ENCODE peak calls at places on chromosomes 11 and 22, in nine cellular contexts. K is brain microvascular endothelial cell, P is GM23338, D is GM23248, M is fibroblast of pulmonary artery, W is mesenchymal stem cell, V is GM12865, Y is fibroblast of the aortic adventitia, I is A549. E is an unnamed sample.

GRCh38 chr22:43823353-43823908 is 11.3 kb upstream of the EFCAB6 start:
- DNase-seq in K (no peak), P (peak; percentile 50), D (no peak), M (no peak), W (no peak), V (no peak), Y (no peak), I (peak; percentile 68), E (no peak)

GRCh38 chr11:27705873-27706820 is 5.9 kb upstream of the BDNF start:
- DNase-seq in K (no peak), P (peak; percentile 79), D (peak; percentile 56), M (peak; percentile 52), W (peak; percentile 52), V (peak; percentile 34), Y (peak; percentile 45), I (peak; percentile 64), E (peak; percentile 49)

GRCh38 chr11:76769071-76769560 is 14.0 kb upstream of the TSKU start:
- DNase-seq in K (peak; percentile 42), P (no peak), D (peak; percentile 50), M (peak; percentile 43), W (peak; percentile 81), V (no peak), Y (no peak), I (no peak), E (peak; percentile 56)

GRCh38 chr11:57527056-57527631 is 3.4 kb downstream of the TIMM10 start:
- DNase-seq in K (peak; percentile 63), P (peak; percentile 87), D (peak; percentile 66), M (peak; percentile 75), W (peak; percentile 59), V (peak; percentile 75), Y (peak; percentile 75), I (peak; percentile 46), E (peak; percentile 81)

GRCh38 chr22:19519041-19519926 is 4.9 kb downstream of the CLDN5 start:
- DNase-seq in K (no peak), P (no peak), D (no peak), M (no peak), W (no peak), V (no peak), Y (no peak), I (no peak), E (no peak)

GRCh38 chr11:23954730-23955129 is 542.1 kb upstream of the LUZP2 start:
- DNase-seq in K (no peak), P (no peak), D (no peak), M (no peak), W (no peak), V (no peak), Y (no peak), I (no peak), E (no peak)

GRCh38 chr11:117983163-117983475 is 3.1 kb upstream of the IL10RA start:
- DNase-seq in K (no peak), P (no peak), D (no peak), M (no peak), W (no peak), V (no peak), Y (no peak), I (no peak), E (no peak)

GRCh38 chr11:119942583-119943338 is 195.2 kb downstream of the TRIM29 start:
- DNase-seq in K (no peak), P (no peak), D (peak; percentile 53), M (peak; percentile 1), W (peak; percentile 19), V (no peak), Y (peak; percentile 4), I (no peak), E (no peak)

GRCh38 chr22:20435436-20436308 is 2.0 kb downstream of the SCARF2 start:
- DNase-seq in K (no peak), P (no peak), D (no peak), M (no peak), W (no peak), V (no peak), Y (no peak), I (no peak), E (peak; percentile 32)

GRCh38 chr22:40348025-40348658 is 1.8 kb downstream of the ADSL start:
- DNase-seq in K (peak; percentile 44), P (peak; percentile 65), D (peak; percentile 83), M (peak; percentile 75), W (peak; percentile 68), V (peak; percentile 78), Y (peak; percentile 73), I (peak; percentile 46), E (peak; percentile 80)
- H3K4me3 ChIP-seq in K (peak overlapping the region; percentile 7), P (peak overlapping the region; percentile 68), D (peak overlapping the region; percentile 96), M (peak overlapping the region; percentile 80), W (no peak overlapping the region), V (peak overlapping the region; percentile 90), Y (peak overlapping the region; percentile 95), I (peak overlapping the region; percentile 72), E (peak overlapping the region; percentile 89)

DNA sequence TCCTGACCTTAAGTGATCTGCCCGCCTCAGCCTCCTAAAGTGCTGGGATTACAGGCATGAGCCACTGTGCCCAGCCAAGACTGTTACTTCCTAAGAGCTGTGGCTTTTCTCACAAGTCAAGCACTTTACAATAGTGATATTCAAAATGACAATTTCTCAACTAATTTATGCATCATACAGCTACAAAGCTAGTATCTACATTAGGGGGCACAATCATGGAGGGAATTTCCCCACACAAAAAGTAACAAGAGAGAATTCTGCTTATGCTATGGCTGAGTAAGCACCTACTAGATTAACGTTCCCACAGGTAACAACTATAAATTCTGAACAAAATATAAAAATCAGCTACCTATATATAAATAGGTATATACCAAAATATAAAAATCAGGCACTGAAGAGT is 72.7 kb downstream of the SBF2 start:
- DNase-seq in K (no peak), P (no peak), D (no peak), M (no peak), W (no peak), V (no peak), Y (no peak), I (no peak), E (no peak)
- H3K4me3 ChIP-seq in K (no peak overlapping the region), P (no peak overlapping the region), D (no peak overlapping the region), M (no peak overlapping the region), W (no peak overlapping the region), V (no peak overlapping the region), Y (no peak overlapping the region), I (no peak overlapping the region), E (no peak overlapping the region)

GRCh38 chr11:62444835-62445234 is 26.0 kb downstream of the SCGB1A1 start:
- DNase-seq in K (no peak), P (no peak), D (no peak), M (no peak), W (no peak), V (no peak), Y (no peak), I (no peak), E (no peak)
- H3K4me3 ChIP-seq in K (peak overlapping the region; percentile 47), P (no peak overlapping the region), D (peak overlapping the region; percentile 70), M (peak overlapping the region; percentile 20), W (no peak overlapping the region), V (peak overlapping the region; percentile 47), Y (peak overlapping the region; percentile 47), I (no peak overlapping the region), E (peak overlapping the region; percentile 76)

GRCh38 chr11:68002943-68003845 is 703 bp downstream of the UNC93B1 start:
- DNase-seq in K (no peak), P (peak; percentile 70), D (peak; percentile 46), M (no peak), W (no peak), V (peak; percentile 67), Y (no peak), I (no peak), E (peak; percentile 38)

GRCh38 chr11:68003846-68004550 is at the start of gene UNC93B1:
- DNase-seq in K (peak; percentile 59), P (peak; percentile 74), D (peak; percentile 87), M (peak; percentile 75), W (peak; percentile 78), V (peak; percentile 96), Y (peak; percentile 65), I (no peak), E (peak; percentile 85)

GRCh38 chr11:68006606-68007166 is 2.8 kb upstream of the UNC93B1 start:
- DNase-seq in K (no peak), P (no peak), D (no peak), M (no peak), W (no peak), V (no peak), Y (no peak), I (no peak), E (no peak)

GRCh38 chr11:68002575-68002942 is 1.3 kb downstream of the UNC93B1 start:
- DNase-seq in K (no peak), P (no peak), D (no peak), M (no peak), W (no peak), V (peak; percentile 74), Y (no peak), I (no peak), E (no peak)

DNA sequence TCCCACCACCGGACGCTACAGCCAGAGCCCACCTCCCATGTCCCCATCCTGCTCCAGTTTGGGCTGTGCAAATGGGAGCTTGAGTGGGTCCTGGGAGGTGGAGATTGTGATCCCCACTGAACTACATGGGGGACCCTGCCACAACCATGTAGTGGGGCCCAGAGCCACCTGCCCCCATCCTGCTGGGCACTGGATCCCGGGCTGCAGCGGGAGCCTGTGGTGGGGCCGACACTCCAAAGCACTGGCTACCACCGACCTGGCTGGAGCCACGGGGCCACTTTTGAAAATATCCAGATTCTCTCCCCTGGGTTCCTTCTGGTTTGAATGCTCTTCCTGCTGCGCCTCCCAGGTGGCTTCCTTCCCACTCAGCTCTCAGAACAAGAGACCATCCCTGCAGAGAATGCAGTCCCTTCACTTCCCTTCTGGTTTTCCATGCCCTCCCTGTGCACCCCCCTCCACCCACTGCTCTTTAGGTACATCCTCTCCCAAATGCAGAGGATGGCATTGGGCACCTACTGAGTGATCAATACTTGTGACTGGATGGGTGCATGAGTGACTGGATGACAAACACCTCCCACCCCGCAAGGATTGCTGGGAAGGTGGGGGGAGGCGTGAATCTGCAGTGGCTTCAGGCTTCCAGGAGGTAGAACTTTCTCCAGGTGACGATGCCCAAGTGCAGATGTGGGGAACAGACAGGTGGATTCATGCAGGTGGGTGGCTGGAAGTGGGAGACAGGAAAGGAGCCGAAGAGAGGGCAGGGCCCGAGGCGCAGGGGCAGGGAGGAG is 846 bp upstream of the UNC93B1 start:
- DNase-seq in K (no peak), P (no peak), D (no peak), M (no peak), W (no peak), V (no peak), Y (no peak), I (no peak), E (no peak)
- H3K4me3 ChIP-seq in K (no peak overlapping the region), P (peak overlapping the region; percentile 75), D (peak overlapping the region; percentile 68), M (peak overlapping the region; percentile 57), W (peak overlapping the region; percentile 17), V (peak overlapping the region; percentile 52), Y (peak overlapping the region; percentile 70), I (peak overlapping the region; percentile 97), E (peak overlapping the region; percentile 75)